ENCODE peak calls at places on chromosomes 13 and 19, in seven cellular contexts. Q is GM23338, E is brain microvascular endothelial cell, K is tibial artery, W is pancreas, G is Peyer's patch, M is uterus. R is an unnamed sample.

GRCh38 chr19:19627716-19628498 is at the start of gene LPAR2:
- DNase-seq in G (peak; percentile 84), Q (peak; percentile 78), M (no peak), K (no peak), W (peak; percentile 72), E (no peak), R (peak; percentile 81)

GRCh38 chr13:113855012-113855921 is 8.6 kb downstream of the GAS6 start:
- DNase-seq in E (no peak), G (no peak), W (peak; percentile 6), M (peak; percentile 29), K (peak; percentile 67), Q (no peak), R (no peak)

GRCh38 chr13:50085063-50085462 is 69.8 kb downstream of the KCNRG start:
- DNase-seq in W (no peak), K (no peak), E (no peak), Q (peak; percentile 78), G (no peak), M (no peak), R (no peak)

GRCh38 chr19:34579281-34580054 is 97.5 kb downstream of the SCGB2B2 start:
- DNase-seq in W (no peak), Q (no peak), K (no peak), M (no peak), G (no peak), E (no peak), R (no peak)

GRCh38 chr19:31100945-31101344 is 248.3 kb downstream of the TSHZ3 start:
- DNase-seq in G (no peak), E (no peak), K (no peak), Q (no peak), W (no peak), M (no peak), R (no peak)

GRCh38 chr19:19417618-19418270 is 12.3 kb downstream of the GATAD2A start:
- DNase-seq in M (no peak), E (no peak), Q (no peak), G (no peak), W (no peak), K (no peak), R (no peak)

GRCh38 chr13:20983386-20983785 is 78.0 kb downstream of the LATS2 start:
- DNase-seq in W (no peak), K (no peak), G (no peak), E (no peak), M (no peak), Q (no peak), R (no peak)

GRCh38 chr13:53123536-53123935 is 94.9 kb downstream of the OLFM4 start:
- DNase-seq in W (no peak), K (no peak), E (no peak), M (no peak), Q (no peak), G (no peak), R (no peak)

GRCh38 chr13:99501135-99501951 is at the start of gene TM9SF2:
- DNase-seq in W (peak; percentile 99), M (peak; percentile 99), Q (peak; percentile 99), E (peak; percentile 97), G (peak; percentile 92), K (peak; percentile 99), R (peak; percentile 97)

GRCh38 chr19:39997595-39998216 is 846 bp downstream of the ZNF546 start:
- DNase-seq in M (no peak), W (no peak), K (no peak), Q (no peak), E (no peak), G (no peak), R (no peak)

GRCh38 chr19:44758596-44758995 is 10.1 kb downstream of the BCL3 start:
- DNase-seq in E (no peak), G (no peak), M (no peak), K (no peak), Q (peak; percentile 86), W (peak; percentile 49), R (no peak)

GRCh38 chr13:53445682-53446081 is 417.1 kb downstream of the OLFM4 start:
- DNase-seq in G (no peak), E (no peak), Q (no peak), M (no peak), W (no peak), K (no peak), R (no peak)

GRCh38 chr19:38685666-38686529 is 38.4 kb downstream of the ACTN4 start:
- DNase-seq in G (no peak), E (peak; percentile 70), W (no peak), K (no peak), Q (peak; percentile 80), M (no peak), R (no peak)

GRCh38 chr19:10290876-10291553 is 1.3 kb downstream of the ICAM5 start:
- DNase-seq in W (peak; percentile 35), Q (peak; percentile 76), G (peak; percentile 51), K (no peak), M (no peak), E (no peak), R (no peak)

GRCh38 chr19:6220385-6221191 is 59.2 kb downstream of the MLLT1 start:
- DNase-seq in E (no peak), G (peak; percentile 27), W (no peak), M (peak; percentile 78), Q (no peak), K (peak; percentile 86), R (no peak)

GRCh38 chr19:29105629-29106352 is 107.2 kb downstream of the UQCRFS1 start:
- DNase-seq in W (no peak), G (no peak), E (no peak), K (peak; percentile 51), Q (peak; percentile 17), M (no peak), R (no peak)

GRCh38 chr19:58346961-58347929 is 6.0 kb downstream of the A1BG start:
- DNase-seq in M (peak; percentile 58), E (peak; percentile 22), G (peak; percentile 79), K (peak; percentile 79), W (no peak), Q (peak; percentile 81), R (peak; percentile 41)

GRCh38 chr19:5247957-5248705 is 92.5 kb downstream of the PTPRS start:
- DNase-seq in Q (peak; percentile 62), K (no peak), E (no peak), W (no peak), G (no peak), M (no peak), R (no peak)

GRCh38 chr19:31419871-31420430 is 70.7 kb upstream of the TSHZ3 start:
- DNase-seq in E (no peak), Q (peak; percentile 58), G (no peak), K (no peak), W (no peak), M (no peak), R (no peak)

GRCh38 chr13:113605461-113605860 is 20.9 kb downstream of the TFDP1 start:
- DNase-seq in G (no peak), Q (no peak), E (no peak), W (no peak), K (no peak), M (no peak), R (no peak)

DNA sequence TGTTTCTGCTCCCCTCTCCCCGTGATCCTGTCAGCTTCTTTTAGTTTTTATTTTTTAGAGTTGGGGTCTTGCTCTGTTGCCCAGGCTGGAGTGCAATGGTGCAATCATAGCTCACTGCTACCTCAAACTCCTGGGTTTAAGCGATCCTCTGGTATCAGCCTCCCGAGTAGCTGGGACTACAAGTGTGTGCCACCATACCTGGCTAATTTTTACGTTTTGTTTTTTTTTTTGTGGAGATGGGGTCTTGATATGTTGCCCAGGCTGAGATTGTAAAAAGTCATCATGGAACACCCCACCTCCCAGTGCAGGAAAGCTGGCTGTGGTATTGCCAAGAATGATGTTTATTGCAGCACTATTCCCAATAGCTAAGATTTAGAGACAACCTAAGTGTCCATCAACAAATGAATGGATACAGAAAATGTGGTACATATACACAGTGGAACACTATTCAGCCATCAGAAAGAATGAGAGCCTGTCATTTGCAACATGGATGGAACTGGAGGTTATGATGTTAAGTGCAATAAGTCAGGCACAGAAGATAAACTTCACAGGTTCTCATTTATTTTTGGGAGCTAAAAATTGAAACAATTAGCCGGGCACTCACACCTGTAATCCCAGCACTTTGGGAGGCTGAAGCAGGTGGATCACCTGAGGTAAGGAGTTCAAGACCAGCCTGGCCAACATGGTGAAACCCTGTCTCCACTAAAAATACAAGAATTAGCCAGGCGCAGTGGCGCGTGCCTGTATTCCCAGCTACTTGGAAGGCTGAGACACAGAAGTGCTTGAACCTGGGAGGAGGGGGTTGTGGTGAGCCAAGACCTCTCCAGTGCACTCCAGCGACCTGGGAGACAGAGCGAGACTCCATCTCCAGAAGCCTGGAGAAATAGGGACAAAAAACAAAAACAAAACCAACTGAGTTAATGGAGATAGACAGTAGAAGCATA is 6.6 kb upstream of the KLK15 start:
- DNase-seq in E (no peak), K (peak; percentile 56), Q (no peak), G (no peak), M (no peak), W (no peak), R (no peak)
- H3K27me3 ChIP-seq in E (no peaks in the 10 kb centered on the region), K (peaks cover 39% of the 10 kb centered on the region), Q (peaks cover 25% of the 10 kb centered on the region), G (no peaks in the 10 kb centered on the region), M (peaks cover 2% of the 10 kb centered on the region), W (no peaks in the 10 kb centered on the region), R (peaks cover 5% of the 10 kb centered on the region)

GRCh38 chr13:63902141-63902540 is 2486.5 kb upstream of the PCDH20 start:
- DNase-seq in G (no peak), M (no peak), W (no peak), Q (no peak), E (no peak), K (no peak), R (no peak)

DNA sequence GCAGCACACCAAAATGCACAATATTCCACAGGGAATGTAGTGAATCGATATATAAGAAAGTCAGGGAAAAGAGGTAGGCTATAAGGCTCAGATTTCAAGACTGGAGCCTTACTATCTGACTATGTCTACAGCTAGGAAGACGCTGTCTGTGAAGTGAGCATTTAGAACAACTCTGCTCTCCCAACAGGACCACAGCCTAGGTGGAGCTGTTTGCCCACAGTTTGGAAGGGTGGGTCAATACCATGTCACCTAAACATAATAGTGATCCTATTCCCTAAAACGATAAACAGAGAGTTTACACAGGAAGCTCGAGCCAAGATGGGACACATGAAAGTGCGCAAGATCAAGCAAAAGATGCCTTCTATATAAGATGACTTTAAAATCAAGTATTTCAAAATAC is 2486.0 kb upstream of the PCDH20 start:
- DNase-seq in G (no peak), Q (peak; percentile 15), K (no peak), M (no peak), W (no peak), E (no peak), R (no peak)
- TF ChIP-seq CTCF in G (no peak), Q (peak; percentile 64), K (no peak), M (no peak), W (no peak), E (no peak), R (no peak)

GRCh38 chr19:16263115-16263839 is 61.3 kb upstream of the KLF2 start:
- DNase-seq in W (no peak), K (no peak), E (no peak), M (no peak), Q (no peak), G (peak; percentile 66), R (no peak)
- H3K27me3 ChIP-seq in W (no peaks in the 10 kb centered on the region), K (no peaks in the 10 kb centered on the region), E (no peaks in the 10 kb centered on the region), M (no peaks in the 10 kb centered on the region), Q (no peaks in the 10 kb centered on the region), G (no peaks in the 10 kb centered on the region), R (no peaks in the 10 kb centered on the region)

GRCh38 chr13:23180711-23181110 is at the start of gene SGCG:
- DNase-seq in M (no peak), K (no peak), Q (no peak), W (no peak), E (no peak), G (no peak), R (no peak)

DNA sequence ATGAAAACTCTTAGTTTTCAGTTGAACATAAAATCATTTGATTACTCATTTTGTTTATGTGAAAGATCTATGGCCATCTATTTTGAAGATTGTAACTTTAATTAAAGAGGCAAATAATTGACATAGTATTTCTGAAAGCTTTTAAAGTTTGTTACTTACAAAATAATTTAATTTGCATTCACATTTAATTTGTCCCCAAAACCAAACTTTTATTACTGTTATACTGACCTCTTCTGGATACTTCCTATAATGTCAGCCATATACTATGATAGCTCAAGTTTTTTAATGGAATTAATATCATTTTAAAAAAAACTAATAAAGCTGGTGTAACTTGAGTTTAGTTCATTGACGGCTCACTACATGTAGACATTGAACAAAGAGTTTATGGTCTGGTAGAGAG is 4.9 kb upstream of the SGCG start:
- DNase-seq in W (no peak), E (no peak), G (no peak), M (no peak), K (no peak), Q (peak; percentile 19), R (no peak)
- TF ChIP-seq CTCF in W (no peak), E (peak; percentile 17), G (no peak), M (no peak), K (no peak), Q (no peak), R (no peak)

R was measured in CD8-positive, alpha-beta T cell.